ENCODE peak calls at places on chromosomes 4 and X, in four cellular contexts. One of them, this sample, is unnamed.

GRCh38 chr4:73862357-73862756 is 6.8 kb upstream of the CXCL1 start:
- DNase-seq in activated CD4-positive, alpha-beta T cell treated with anti-CD3 and anti-CD28 coated beads for 1 hour: no peak
- DNase-seq in iPS DF 6.9: no peak
- DNase-seq in foreskin fibroblast: peak
- DNase-seq in this sample: no peak

GRCh38 chrX:102720237-102721168 is at the start of gene GPRASP3:
- DNase-seq in foreskin fibroblast: peak
- DNase-seq in iPS DF 6.9: no peak
- DNase-seq in activated CD4-positive, alpha-beta T cell treated with anti-CD3 and anti-CD28 coated beads for 1 hour: peak
- DNase-seq in this sample: peak

GRCh38 chr4:144288011-144288903 is 147.7 kb upstream of the GYPA start:
- DNase-seq in activated CD4-positive, alpha-beta T cell treated with anti-CD3 and anti-CD28 coated beads for 1 hour: no peak
- DNase-seq in iPS DF 6.9: no peak
- DNase-seq in foreskin fibroblast: no peak
- DNase-seq in this sample: peak

GRCh38 chrX:47936224-47936939 is 67.4 kb downstream of the ZNF182 start:
- DNase-seq in activated CD4-positive, alpha-beta T cell treated with anti-CD3 and anti-CD28 coated beads for 1 hour: no peak
- DNase-seq in foreskin fibroblast: no peak
- DNase-seq in iPS DF 6.9: no peak
- DNase-seq in this sample: no peak

GRCh38 chrX:14267224-14267623 is 237.5 kb upstream of the GEMIN8 start:
- DNase-seq in foreskin fibroblast: no peak
- DNase-seq in activated CD4-positive, alpha-beta T cell treated with anti-CD3 and anti-CD28 coated beads for 1 hour: no peak
- DNase-seq in iPS DF 6.9: no peak
- DNase-seq in this sample: no peak

GRCh38 chrX:41824551-41824950 is 98.8 kb downstream of the CASK start:
- DNase-seq in foreskin fibroblast: peak
- DNase-seq in activated CD4-positive, alpha-beta T cell treated with anti-CD3 and anti-CD28 coated beads for 1 hour: no peak
- DNase-seq in iPS DF 6.9: no peak
- DNase-seq in this sample: no peak

GRCh38 chr4:163679189-163679588 is 184.7 kb downstream of the TMA16 start:
- DNase-seq in activated CD4-positive, alpha-beta T cell treated with anti-CD3 and anti-CD28 coated beads for 1 hour: no peak
- DNase-seq in iPS DF 6.9: no peak
- DNase-seq in foreskin fibroblast: no peak
- DNase-seq in this sample: no peak

GRCh38 chr4:180664766-180665368 is 1578.3 kb upstream of the TENM3 start:
- DNase-seq in foreskin fibroblast: peak
- DNase-seq in iPS DF 6.9: peak
- DNase-seq in activated CD4-positive, alpha-beta T cell treated with anti-CD3 and anti-CD28 coated beads for 1 hour: no peak
- DNase-seq in this sample: no peak

GRCh38 chr4:15144967-15145295 is 142.7 kb downstream of the CPEB2 start:
- DNase-seq in iPS DF 6.9: no peak
- DNase-seq in activated CD4-positive, alpha-beta T cell treated with anti-CD3 and anti-CD28 coated beads for 1 hour: no peak
- DNase-seq in foreskin fibroblast: no peak
- DNase-seq in this sample: no peak

GRCh38 chrX:74514384-74514783 is 93.1 kb downstream of the SLC16A2 start:
- DNase-seq in foreskin fibroblast: no peak
- DNase-seq in iPS DF 6.9: no peak
- DNase-seq in activated CD4-positive, alpha-beta T cell treated with anti-CD3 and anti-CD28 coated beads for 1 hour: no peak
- DNase-seq in this sample: no peak

GRCh38 chr4:101114936-101115372 is 232.4 kb downstream of the PPP3CA start:
- DNase-seq in foreskin fibroblast: peak
- DNase-seq in iPS DF 6.9: peak
- DNase-seq in activated CD4-positive, alpha-beta T cell treated with anti-CD3 and anti-CD28 coated beads for 1 hour: no peak
- DNase-seq in this sample: no peak

GRCh38 chrX:150092549-150092948 is 154.3 kb upstream of the EOLA2 start:
- DNase-seq in foreskin fibroblast: no peak
- DNase-seq in activated CD4-positive, alpha-beta T cell treated with anti-CD3 and anti-CD28 coated beads for 1 hour: no peak
- DNase-seq in iPS DF 6.9: no peak
- DNase-seq in this sample: no peak

GRCh38 chr4:2848449-2848848 is 4.8 kb downstream of the ADD1 start:
- DNase-seq in activated CD4-positive, alpha-beta T cell treated with anti-CD3 and anti-CD28 coated beads for 1 hour: no peak
- DNase-seq in foreskin fibroblast: no peak
- DNase-seq in iPS DF 6.9: no peak
- DNase-seq in this sample: no peak

GRCh38 chrX:154013614-154014360 is 5.9 kb downstream of the IRAK1 start:
- DNase-seq in foreskin fibroblast: peak
- DNase-seq in iPS DF 6.9: no peak
- DNase-seq in activated CD4-positive, alpha-beta T cell treated with anti-CD3 and anti-CD28 coated beads for 1 hour: peak
- DNase-seq in this sample: peak

GRCh38 chrX:67614006-67614405 is 70.2 kb downstream of the AR start:
- DNase-seq in foreskin fibroblast: no peak
- DNase-seq in iPS DF 6.9: no peak
- DNase-seq in activated CD4-positive, alpha-beta T cell treated with anti-CD3 and anti-CD28 coated beads for 1 hour: no peak
- DNase-seq in this sample: no peak

GRCh38 chr4:145847764-145848163 is 90.9 kb downstream of the ZNF827 start:
- DNase-seq in iPS DF 6.9: no peak
- DNase-seq in foreskin fibroblast: no peak
- DNase-seq in activated CD4-positive, alpha-beta T cell treated with anti-CD3 and anti-CD28 coated beads for 1 hour: no peak
- DNase-seq in this sample: no peak

GRCh38 chrX:118976599-118977340 is 2.4 kb downstream of the LONRF3 start:
- DNase-seq in activated CD4-positive, alpha-beta T cell treated with anti-CD3 and anti-CD28 coated beads for 1 hour: peak
- DNase-seq in foreskin fibroblast: peak
- DNase-seq in iPS DF 6.9: no peak
- DNase-seq in this sample: peak

GRCh38 chrX:28273751-28274150 is 292.5 kb upstream of the DCAF8L1 start:
- DNase-seq in foreskin fibroblast: no peak
- DNase-seq in activated CD4-positive, alpha-beta T cell treated with anti-CD3 and anti-CD28 coated beads for 1 hour: no peak
- DNase-seq in iPS DF 6.9: no peak
- DNase-seq in this sample: no peak